ENCODE peak calls at places on chromosome 12, in six cellular contexts. Z, P, O, E, K and W are unnamed samples.

GRCh38 chr12:71795901-71796300 is 41.2 kb downstream of the RAB21 start:
- DNase-seq in Z (no peak), P (no peak), O (no peak), E (no peak), K (no peak), W (no peak)

GRCh38 chr12:55718650-55719275 is 1.4 kb upstream of the RDH5 start:
- DNase-seq in Z (no peak), P (no peak), O (no peak), E (no peak), K (no peak), W (no peak)

GRCh38 chr12:74644681-74645080 is 107.0 kb downstream of the ATXN7L3B start:
- DNase-seq in Z (no peak), P (no peak), O (no peak), E (no peak), K (no peak), W (no peak)

GRCh38 chr12:90327783-90328743 is 619.4 kb upstream of the ATP2B1 start:
- DNase-seq in Z (no peak), P (no peak), O (no peak), E (no peak), K (no peak), W (no peak)

GRCh38 chr12:21541773-21542172 is 15.7 kb downstream of the SPX start:
- DNase-seq in Z (no peak), P (no peak), O (no peak), E (no peak), K (no peak), W (no peak)

GRCh38 chr12:77615331-77615730 is 215.4 kb upstream of the NAV3 start:
- DNase-seq in Z (no peak), P (no peak), O (peak; percentile 9), E (no peak), K (no peak), W (no peak)

GRCh38 chr12:48279601-48280000 is 71.1 kb downstream of the ZNF641 start:
- DNase-seq in Z (no peak), P (no peak), O (no peak), E (no peak), K (no peak), W (no peak)

GRCh38 chr12:117204146-117204545 is 13.9 kb upstream of the FBXO21 start:
- DNase-seq in Z (no peak), P (no peak), O (no peak), E (no peak), K (no peak), W (no peak)

GRCh38 chr12:71904629-71905028 is 34.0 kb upstream of the TPH2 start:
- DNase-seq in Z (no peak), P (no peak), O (no peak), E (no peak), K (no peak), W (no peak)

GRCh38 chr12:48508987-48509386 is 16.4 kb upstream of the OR8S1 start:
- DNase-seq in Z (no peak), P (no peak), O (no peak), E (no peak), K (no peak), W (no peak)

GRCh38 chr12:116571089-116571488 is 11.9 kb downstream of the MAP1LC3B2 start:
- DNase-seq in Z (no peak), P (no peak), O (no peak), E (no peak), K (no peak), W (no peak)

GRCh38 chr12:72102150-72102549 is 163.5 kb downstream of the TPH2 start:
- DNase-seq in Z (no peak), P (no peak), O (no peak), E (no peak), K (no peak), W (no peak)

GRCh38 chr12:66329941-66330340 is 27.6 kb downstream of the HELB start:
- DNase-seq in Z (no peak), P (no peak), O (no peak), E (no peak), K (no peak), W (no peak)

GRCh38 chr12:48473061-48473460 is 702 bp downstream of the ANP32D start:
- DNase-seq in Z (no peak), P (no peak), O (no peak), E (no peak), K (no peak), W (no peak)

GRCh38 chr12:4251967-4252366 is 21.6 kb upstream of the CCND2 start:
- DNase-seq in Z (no peak), P (no peak), O (no peak), E (no peak), K (no peak), W (no peak)

GRCh38 chr12:31029916-31030562 is 43.6 kb upstream of the DDX11 start:
- DNase-seq in Z (no peak), P (no peak), O (no peak), E (no peak), K (no peak), W (no peak)

GRCh38 chr12:107130830-107131760 is 37.7 kb upstream of the CRY1 start:
- DNase-seq in Z (no peak), P (no peak), O (no peak), E (no peak), K (peak; percentile 68), W (no peak)

GRCh38 chr12:120346681-120347080 is 19.1 kb upstream of the PLA2G1B start:
- DNase-seq in Z (no peak), P (no peak), O (no peak), E (no peak), K (no peak), W (no peak)

GRCh38 chr12:108757842-108758241 is 26.5 kb upstream of the CORO1C start:
- DNase-seq in Z (no peak), P (no peak), O (no peak), E (no peak), K (no peak), W (no peak)

GRCh38 chr12:96401061-96401871 is 1.0 kb upstream of the CDK17 start:
- DNase-seq in Z (peak; percentile 78), P (no peak), O (peak; percentile 89), E (no peak), K (no peak), W (no peak)